ENCODE peak calls at places on chromosome 13, in nine cellular contexts. E is T-helper 17 cell; S is gastroesophageal sphincter; P is Right ventricle myocardium inferior; A is stimulated activated naive B cell treated with anti-CD40 and anti-IgM and Interleukin-4, amounts not matched to agents 10 μg/mL and 1 μg/mL and 100 μg/mL, for 72 hours; U is left lobe of liver; F is pancreas; I is activated naive CD8-positive, alpha-beta T cell treated with anti-CD3 and anti-CD28 coated beads, Interleukin-2, amount 10 ng/mL, durations not matched to agents 7 days and 5 days; Q is DND-41. V is an unnamed sample.

GRCh38 chr13:28089065-28089464 is 11.3 kb downstream of the FLT3 start:
- ATAC-seq in I (no peak), U (no peak), F (peak; percentile 90), S (no peak), A (no peak), E (no peak), Q (no peak), P (no peak), V (no peak)

GRCh38 chr13:35865341-35866240 is 265.6 kb downstream of the DCLK1 start:
- ATAC-seq in E (no peak), U (no peak), Q (no peak), F (no peak), P (no peak), A (no peak), S (no peak), I (no peak), V (no peak)

GRCh38 chr13:113979791-113980471 is 6.1 kb upstream of the C13orf46 start:
- ATAC-seq in P (no peak), U (no peak), Q (no peak), S (no peak), A (no peak), E (peak; percentile 22), F (no peak), I (no peak), V (no peak)

GRCh38 chr13:32134241-32134801 is 102.7 kb downstream of the FRY start:
- ATAC-seq in F (no peak), E (no peak), A (no peak), U (no peak), I (no peak), Q (no peak), P (no peak), S (no peak), V (no peak)

GRCh38 chr13:80201686-80202085 is 139.2 kb downstream of the SPRY2 start:
- ATAC-seq in A (no peak), Q (no peak), S (no peak), I (no peak), F (no peak), E (no peak), U (no peak), P (no peak), V (no peak)

GRCh38 chr13:110319774-110320509 is 12.9 kb downstream of the COL4A2 start:
- ATAC-seq in I (peak; percentile 10), U (peak; percentile 51), P (no peak), A (no peak), S (peak; percentile 22), E (no peak), Q (peak; percentile 80), F (peak; percentile 93), V (peak; percentile 27)

GRCh38 chr13:40553356-40553755 is 113.1 kb downstream of the FOXO1 start:
- ATAC-seq in A (no peak), U (no peak), S (no peak), Q (no peak), I (no peak), E (no peak), P (no peak), F (peak; percentile 14), V (no peak)

GRCh38 chr13:57996717-57997116 is 365.2 kb downstream of the PCDH17 start:
- ATAC-seq in S (no peak), A (no peak), U (no peak), I (no peak), F (no peak), E (no peak), Q (no peak), P (no peak), V (no peak)